ENCODE peak calls at places on chromosomes 6 and 20, in six cellular contexts. V, U, Q, Y, P and R are unnamed samples.

GRCh38 chr6:44580901-44581300 is 193.4 kb downstream of the CDC5L start:
- DNase-seq in P (no peak), Y (no peak), Q (no peak), U (no peak), V (no peak), R (no peak)

GRCh38 chr6:149771925-149772324 is 22.4 kb downstream of the PCMT1 start:
- DNase-seq in Y (no peak), U (no peak), Q (no peak), P (no peak), V (no peak), R (no peak)

GRCh38 chr6:42569102-42570028 is 5.5 kb downstream of the UBR2 start:
- DNase-seq in Y (no peak), P (no peak), V (peak), Q (no peak), U (no peak), R (peak)

GRCh38 chr20:54026300-54027064 is 43.9 kb downstream of the BCAS1 start:
- DNase-seq in V (peak), U (no peak), P (peak), Q (no peak), Y (no peak), R (no peak)

GRCh38 chr6:149053848-149054558 is 263.5 kb upstream of the TAB2 start:
- DNase-seq in U (no peak), Y (no peak), V (no peak), P (no peak), Q (no peak), R (no peak)

GRCh38 chr6:25476126-25476525 is 175.9 kb upstream of the SCGN start:
- DNase-seq in V (peak), U (no peak), Y (no peak), Q (no peak), P (no peak), R (no peak)

GRCh38 chr6:136173519-136174507 is 76.3 kb downstream of the MTFR2 start:
- DNase-seq in U (no peak), Y (no peak), V (no peak), Q (no peak), P (no peak), R (no peak)

GRCh38 chr6:17877196-17877889 is 110.1 kb downstream of the KIF13A start:
- DNase-seq in V (peak), P (no peak), U (no peak), Y (no peak), Q (no peak), R (no peak)

GRCh38 chr6:42441661-42442081 is 10.1 kb downstream of the TRERF1 start:
- DNase-seq in Q (no peak), V (no peak), P (no peak), U (no peak), Y (no peak), R (no peak)

GRCh38 chr20:50146732-50147662 is 6.5 kb downstream of the PEDS1 start:
- DNase-seq in V (peak), P (peak), Y (peak), Q (peak), U (peak), R (peak)

GRCh38 chr20:32855387-32855786 is 3.3 kb upstream of the EFCAB8 start:
- DNase-seq in U (no peak), V (no peak), P (no peak), Y (no peak), Q (no peak), R (no peak)

GRCh38 chr20:52251137-52251700 is 59.6 kb upstream of the ZFP64 start:
- DNase-seq in Q (no peak), U (no peak), P (no peak), Y (no peak), V (no peak), R (no peak)

GRCh38 chr20:6122111-6122872 is 538 bp downstream of the FERMT1 start:
- DNase-seq in P (no peak), U (no peak), V (peak), Q (no peak), Y (no peak), R (peak)

GRCh38 chr6:73691512-73691911 is 4.5 kb upstream of the CD109 start:
- DNase-seq in Q (no peak), U (no peak), V (no peak), P (peak), Y (no peak), R (peak)

GRCh38 chr6:150296890-150297289 is 71.9 kb upstream of the IYD start:
- DNase-seq in U (no peak), P (no peak), Y (no peak), Q (no peak), V (no peak), R (no peak)

GRCh38 chr6:15247750-15248450 is 2.0 kb downstream of the JARID2 start:
- DNase-seq in U (peak), Y (peak), Q (peak), V (peak), P (no peak), R (peak)

GRCh38 chr20:63475209-63475608 is 2.8 kb upstream of the KCNQ2 start:
- DNase-seq in U (no peak), Q (no peak), Y (no peak), P (no peak), V (peak), R (no peak)